ENCODE peak calls at places on chromosomes 6 and 20, in six cellular contexts. One of them, this sample, is unnamed.

GRCh38 chr6:129749749-129750120 is 39.8 kb upstream of the ARHGAP18 start:
- DNase-seq in left cardiac atrium: no peak
- DNase-seq in GM20000: no peak
- DNase-seq in upper lobe of right lung: no peak
- DNase-seq in T-helper 2 cell: peak
- DNase-seq in HS-5: peak
- DNase-seq in this sample: peak

GRCh38 chr20:13105864-13106457 is 97.2 kb downstream of the SPTLC3 start:
- DNase-seq in GM20000: peak
- DNase-seq in upper lobe of right lung: no peak
- DNase-seq in HS-5: no peak
- DNase-seq in T-helper 2 cell: no peak
- DNase-seq in left cardiac atrium: no peak
- DNase-seq in this sample: peak

GRCh38 chr6:46407785-46408530 is 83.3 kb downstream of the RCAN2 start:
- DNase-seq in left cardiac atrium: no peak
- DNase-seq in HS-5: no peak
- DNase-seq in T-helper 2 cell: no peak
- DNase-seq in GM20000: no peak
- DNase-seq in upper lobe of right lung: no peak
- DNase-seq in this sample: no peak

GRCh38 chr6:150336299-150336698 is 32.5 kb upstream of the IYD start:
- DNase-seq in T-helper 2 cell: peak
- DNase-seq in HS-5: no peak
- DNase-seq in GM20000: peak
- DNase-seq in left cardiac atrium: no peak
- DNase-seq in upper lobe of right lung: no peak
- DNase-seq in this sample: peak

GRCh38 chr6:30463651-30464618 is 25.4 kb upstream of the HLA-E start:
- DNase-seq in left cardiac atrium: peak
- DNase-seq in upper lobe of right lung: peak
- DNase-seq in GM20000: no peak
- DNase-seq in T-helper 2 cell: peak
- DNase-seq in HS-5: no peak
- DNase-seq in this sample: no peak

GRCh38 chr6:21595265-21595950 is 1.9 kb downstream of the SOX4 start:
- DNase-seq in HS-5: no peak
- DNase-seq in GM20000: peak
- DNase-seq in T-helper 2 cell: peak
- DNase-seq in left cardiac atrium: peak
- DNase-seq in upper lobe of right lung: peak
- DNase-seq in this sample: no peak

GRCh38 chr20:51354191-51354768 is 188.2 kb downstream of the NFATC2 start:
- DNase-seq in left cardiac atrium: no peak
- DNase-seq in T-helper 2 cell: no peak
- DNase-seq in HS-5: no peak
- DNase-seq in GM20000: no peak
- DNase-seq in upper lobe of right lung: peak
- DNase-seq in this sample: peak

GRCh38 chr20:62025832-62026563 is 39.7 kb downstream of the TAF4 start:
- DNase-seq in T-helper 2 cell: no peak
- DNase-seq in left cardiac atrium: peak
- DNase-seq in GM20000: peak
- DNase-seq in HS-5: no peak
- DNase-seq in upper lobe of right lung: no peak
- DNase-seq in this sample: peak

GRCh38 chr20:19649041-19649440 is 109.0 kb upstream of the RIN2 start:
- DNase-seq in GM20000: no peak
- DNase-seq in HS-5: no peak
- DNase-seq in left cardiac atrium: no peak
- DNase-seq in T-helper 2 cell: no peak
- DNase-seq in upper lobe of right lung: no peak
- DNase-seq in this sample: no peak

GRCh38 chr20:43458422-43458924 is 777 bp downstream of the SRSF6 start:
- DNase-seq in upper lobe of right lung: no peak
- DNase-seq in GM20000: no peak
- DNase-seq in left cardiac atrium: no peak
- DNase-seq in T-helper 2 cell: peak
- DNase-seq in HS-5: no peak
- DNase-seq in this sample: no peak

GRCh38 chr20:45358282-45359068 is 4.5 kb upstream of the SYS1 start:
- DNase-seq in HS-5: no peak
- DNase-seq in left cardiac atrium: peak
- DNase-seq in T-helper 2 cell: no peak
- DNase-seq in upper lobe of right lung: peak
- DNase-seq in GM20000: no peak
- DNase-seq in this sample: peak

GRCh38 chr20:63056236-63057132 is 49.7 kb upstream of the BHLHE23 start:
- DNase-seq in upper lobe of right lung: peak
- DNase-seq in HS-5: no peak
- DNase-seq in left cardiac atrium: peak
- DNase-seq in T-helper 2 cell: peak
- DNase-seq in GM20000: peak
- DNase-seq in this sample: peak

GRCh38 chr20:19726126-19726525 is 31.9 kb upstream of the RIN2 start:
- DNase-seq in HS-5: peak
- DNase-seq in left cardiac atrium: no peak
- DNase-seq in GM20000: no peak
- DNase-seq in upper lobe of right lung: no peak
- DNase-seq in T-helper 2 cell: no peak
- DNase-seq in this sample: peak

GRCh38 chr6:155126727-155127439 is 131.8 kb downstream of the TIAM2 start:
- DNase-seq in T-helper 2 cell: peak
- DNase-seq in left cardiac atrium: no peak
- DNase-seq in HS-5: no peak
- DNase-seq in upper lobe of right lung: no peak
- DNase-seq in GM20000: peak
- DNase-seq in this sample: peak

GRCh38 chr6:41587223-41587879 is 41.2 kb downstream of the FOXP4 start:
- DNase-seq in left cardiac atrium: no peak
- DNase-seq in HS-5: no peak
- DNase-seq in GM20000: no peak
- DNase-seq in upper lobe of right lung: no peak
- DNase-seq in T-helper 2 cell: no peak
- DNase-seq in this sample: no peak

GRCh38 chr20:37407117-37407566 is 61.2 kb downstream of the SRC start:
- DNase-seq in upper lobe of right lung: no peak
- DNase-seq in T-helper 2 cell: no peak
- DNase-seq in left cardiac atrium: no peak
- DNase-seq in HS-5: no peak
- DNase-seq in GM20000: no peak
- DNase-seq in this sample: no peak

GRCh38 chr6:29656157-29656556 is 735 bp upstream of the MOG start:
- DNase-seq in T-helper 2 cell: no peak
- DNase-seq in upper lobe of right lung: no peak
- DNase-seq in GM20000: no peak
- DNase-seq in left cardiac atrium: peak
- DNase-seq in HS-5: no peak
- DNase-seq in this sample: no peak

GRCh38 chr6:155327326-155328073 is 13.2 kb upstream of the TFB1M start:
- DNase-seq in HS-5: peak
- DNase-seq in left cardiac atrium: peak
- DNase-seq in upper lobe of right lung: no peak
- DNase-seq in GM20000: no peak
- DNase-seq in T-helper 2 cell: peak
- DNase-seq in this sample: peak

GRCh38 chr6:108163644-108164536 is 1.9 kb upstream of the NR2E1 start:
- DNase-seq in T-helper 2 cell: no peak
- DNase-seq in GM20000: no peak
- DNase-seq in upper lobe of right lung: no peak
- DNase-seq in left cardiac atrium: no peak
- DNase-seq in HS-5: no peak
- DNase-seq in this sample: no peak

GRCh38 chr20:16732506-16733152 is 2.8 kb downstream of the SNRPB2 start:
- DNase-seq in HS-5: peak
- DNase-seq in GM20000: no peak
- DNase-seq in left cardiac atrium: no peak
- DNase-seq in T-helper 2 cell: peak
- DNase-seq in upper lobe of right lung: no peak
- DNase-seq in this sample: no peak

GRCh38 chr6:31086788-31087440 is 25.5 kb downstream of the C6orf15 start:
- DNase-seq in T-helper 2 cell: no peak
- DNase-seq in upper lobe of right lung: no peak
- DNase-seq in HS-5: peak
- DNase-seq in GM20000: no peak
- DNase-seq in left cardiac atrium: no peak
- DNase-seq in this sample: peak

GRCh38 chr6:106145741-106146227 is 59.6 kb downstream of the PRDM1 start:
- DNase-seq in upper lobe of right lung: no peak
- DNase-seq in GM20000: peak
- DNase-seq in T-helper 2 cell: peak
- DNase-seq in HS-5: no peak
- DNase-seq in left cardiac atrium: no peak
- DNase-seq in this sample: peak

GRCh38 chr20:62636446-62636845 is 5.9 kb upstream of the SLCO4A1 start:
- DNase-seq in T-helper 2 cell: peak
- DNase-seq in left cardiac atrium: no peak
- DNase-seq in HS-5: no peak
- DNase-seq in upper lobe of right lung: no peak
- DNase-seq in GM20000: no peak
- DNase-seq in this sample: no peak

GRCh38 chr6:85465762-85466161 is 15.9 kb downstream of the NT5E start:
- DNase-seq in T-helper 2 cell: peak
- DNase-seq in GM20000: no peak
- DNase-seq in HS-5: no peak
- DNase-seq in left cardiac atrium: no peak
- DNase-seq in upper lobe of right lung: no peak
- DNase-seq in this sample: no peak

GRCh38 chr20:54479138-54479906 is 3.9 kb downstream of the DOK5 start:
- DNase-seq in GM20000: no peak
- DNase-seq in HS-5: no peak
- DNase-seq in T-helper 2 cell: no peak
- DNase-seq in left cardiac atrium: no peak
- DNase-seq in upper lobe of right lung: no peak
- DNase-seq in this sample: no peak

GRCh38 chr6:160160929-160161646 is 39.5 kb downstream of the SLC22A1 start:
- DNase-seq in GM20000: no peak
- DNase-seq in left cardiac atrium: no peak
- DNase-seq in upper lobe of right lung: no peak
- DNase-seq in T-helper 2 cell: no peak
- DNase-seq in HS-5: no peak
- DNase-seq in this sample: no peak

GRCh38 chr6:69096681-69097080 is 461.6 kb downstream of the ADGRB3 start:
- DNase-seq in upper lobe of right lung: no peak
- DNase-seq in T-helper 2 cell: no peak
- DNase-seq in GM20000: no peak
- DNase-seq in HS-5: no peak
- DNase-seq in left cardiac atrium: no peak
- DNase-seq in this sample: peak

GRCh38 chr20:41717464-41717863 is 99.3 kb upstream of the CHD6 start:
- DNase-seq in T-helper 2 cell: no peak
- DNase-seq in upper lobe of right lung: no peak
- DNase-seq in GM20000: no peak
- DNase-seq in left cardiac atrium: no peak
- DNase-seq in HS-5: no peak
- DNase-seq in this sample: no peak

GRCh38 chr20:13141541-13141940 is 79.5 kb upstream of the ISM1 start:
- DNase-seq in left cardiac atrium: no peak
- DNase-seq in T-helper 2 cell: no peak
- DNase-seq in upper lobe of right lung: no peak
- DNase-seq in HS-5: no peak
- DNase-seq in GM20000: no peak
- DNase-seq in this sample: peak

GRCh38 chr20:44849712-44850111 is 35.8 kb upstream of the YWHAB start:
- DNase-seq in HS-5: no peak
- DNase-seq in GM20000: no peak
- DNase-seq in upper lobe of right lung: no peak
- DNase-seq in T-helper 2 cell: no peak
- DNase-seq in left cardiac atrium: no peak
- DNase-seq in this sample: no peak

GRCh38 chr6:169982461-169983386 is 231.3 kb downstream of the ERMARD start:
- DNase-seq in upper lobe of right lung: peak
- DNase-seq in HS-5: no peak
- DNase-seq in GM20000: no peak
- DNase-seq in left cardiac atrium: no peak
- DNase-seq in T-helper 2 cell: no peak
- DNase-seq in this sample: no peak